ENCODE peak calls at places on chromosomes 1 and 21, in eight cellular contexts. D is AG09319; U is EL; B is endodermal cell; M is H54; R is T follicular helper cell; G is retinal pigment epithelial cell; Q is stimulated activated CD8-positive, alpha-beta memory T cell treated with anti-CD3 and anti-CD28 coated beads, Interleukin-15, amount 100 ng/mL, for 4 hours. A is an unnamed sample.

GRCh38 chr1:181166377-181167196 is 78.1 kb downstream of the IER5 start:
- DNase-seq in D (peak; percentile 23), U (peak; percentile 78), B (peak; percentile 91), M (peak; percentile 67), R (peak; percentile 62), G (no peak), Q (peak; percentile 50), A (peak; percentile 47)

GRCh38 chr21:46411236-46411635 is 47.5 kb upstream of the DIP2A start:
- DNase-seq in D (no peak), U (no peak), B (no peak), M (no peak), R (no peak), G (no peak), Q (no peak), A (no peak)

GRCh38 chr1:4052657-4053056 is 152.6 kb upstream of the C1orf174 start:
- DNase-seq in D (no peak), U (no peak), B (no peak), M (no peak), R (no peak), G (no peak), Q (no peak), A (no peak)

GRCh38 chr21:36204980-36205379 is 48.4 kb downstream of the DOP1B start:
- DNase-seq in D (no peak), U (no peak), B (no peak), M (no peak), R (no peak), G (no peak), Q (no peak), A (no peak)

GRCh38 chr1:109889094-109889493 is 21.6 kb upstream of the CSF1 start:
- DNase-seq in D (no peak), U (no peak), B (no peak), M (no peak), R (no peak), G (no peak), Q (no peak), A (no peak)

GRCh38 chr1:161994153-161994814 is 29.4 kb downstream of the OLFML2B start:
- DNase-seq in D (peak; percentile 18), U (peak; percentile 75), B (no peak), M (no peak), R (no peak), G (no peak), Q (no peak), A (no peak)

GRCh38 chr1:189563784-189564183 is 913.9 kb downstream of the BRINP3 start:
- DNase-seq in D (no peak), U (no peak), B (no peak), M (no peak), R (no peak), G (no peak), Q (no peak), A (no peak)

GRCh38 chr1:16018308-16018707 is 465 bp upstream of the HSPB7 start:
- DNase-seq in D (no peak), U (no peak), B (no peak), M (no peak), R (no peak), G (no peak), Q (no peak), A (no peak)

GRCh38 chr1:244154882-244155531 is 103.9 kb downstream of the ZBTB18 start:
- DNase-seq in D (no peak), U (no peak), B (no peak), M (no peak), R (no peak), G (no peak), Q (no peak), A (no peak)

A was measured in DMS153.